ENCODE peak calls at places on chromosomes 3 and 15, in seven cellular contexts. Z, H, L, J, K, S and E are unnamed samples. For H3K4me1 and H3K9me3, the result is how much of the 10 kb centered on the place peaks cover.

GRCh38 chr3:14532691-14533456 is 7.3 kb downstream of the GRIP2 start:
- DNase-seq in Z (peak), H (no peak), L (no peak), J (peak), K (no peak), S (peak), E (peak)

GRCh38 chr3:39013289-39013688 is 38.5 kb downstream of the SCN11A start:
- DNase-seq in Z (peak), H (peak), L (no peak), J (no peak), K (no peak), S (no peak), E (peak)

GRCh38 chr3:114011059-114011797 is 45.1 kb downstream of the CCDC191 start:
- DNase-seq in Z (no peak), H (no peak), L (no peak), J (no peak), K (no peak), S (no peak), E (no peak)

GRCh38 chr15:56045068-56045748 is 51.8 kb upstream of the NEDD4 start:
- DNase-seq in Z (no peak), H (no peak), L (no peak), J (no peak), K (no peak), S (no peak), E (no peak)

GRCh38 chr3:123818921-123819429 is 65.2 kb downstream of the MYLK start:
- DNase-seq in Z (no peak), H (peak), L (no peak), J (no peak), K (peak), S (no peak), E (no peak)

GRCh38 chr3:37668831-37669610 is 192.7 kb upstream of the CTDSPL start:
- DNase-seq in Z (no peak), H (no peak), L (peak), J (peak), K (no peak), S (peak), E (no peak)

GRCh38 chr3:162391301-162391700 is 894.7 kb downstream of the OTOL1 start:
- DNase-seq in Z (no peak), H (peak), L (no peak), J (no peak), K (peak), S (no peak), E (no peak)

GRCh38 chr3:178060406-178060805 is 475.8 kb upstream of the KCNMB2 start:
- DNase-seq in Z (no peak), H (peak), L (no peak), J (no peak), K (peak), S (no peak), E (no peak)

GRCh38 chr3:58063424-58063823 is 55.2 kb downstream of the FLNB start:
- DNase-seq in Z (no peak), H (peak), L (no peak), J (no peak), K (peak), S (peak), E (no peak)

GRCh38 chr15:71705151-71705550 is 105.2 kb upstream of the NR2E3 start:
- DNase-seq in Z (peak), H (peak), L (no peak), J (no peak), K (peak), S (no peak), E (no peak)

GRCh38 chr3:38653685-38654537 is 4.4 kb upstream of the SCN5A start:
- DNase-seq in Z (no peak), H (no peak), L (no peak), J (no peak), K (no peak), S (no peak), E (no peak)

GRCh38 chr15:98653686-98654085 is 5.3 kb downstream of the IGF1R start:
- DNase-seq in Z (no peak), H (no peak), L (no peak), J (no peak), K (no peak), S (no peak), E (no peak)

GRCh38 chr3:186798239-186798638 is 8.0 kb downstream of the RFC4 start:
- DNase-seq in Z (no peak), H (no peak), L (no peak), J (no peak), K (no peak), S (no peak), E (no peak)

GRCh38 chr3:27596334-27596841 is 112.2 kb upstream of the SLC4A7 start:
- DNase-seq in Z (no peak), H (peak), L (peak), J (no peak), K (peak), S (no peak), E (no peak)

GRCh38 chr3:8712045-8712870 is 21.3 kb upstream of the CAV3 start:
- DNase-seq in Z (no peak), H (peak), L (no peak), J (no peak), K (peak), S (no peak), E (no peak)

GRCh38 chr15:67093146-67093874 is 27.9 kb downstream of the SMAD3 start:
- DNase-seq in Z (no peak), H (no peak), L (no peak), J (no peak), K (no peak), S (no peak), E (no peak)

GRCh38 chr3:33883538-33884203 is 85.2 kb downstream of the PDCD6IP start:
- DNase-seq in Z (no peak), H (peak), L (no peak), J (no peak), K (peak), S (no peak), E (no peak)

GRCh38 chr3:123791898-123792297 is 92.2 kb downstream of the MYLK start:
- DNase-seq in Z (no peak), H (peak), L (no peak), J (no peak), K (peak), S (no peak), E (no peak)

GRCh38 chr15:65994832-65995231 is 125.5 kb downstream of the RAB11A start:
- DNase-seq in Z (no peak), H (no peak), L (no peak), J (no peak), K (no peak), S (no peak), E (no peak)

GRCh38 chr15:86863226-86863915 is 783.7 kb downstream of the AGBL1 start:
- DNase-seq in Z (no peak), H (no peak), L (no peak), J (no peak), K (peak), S (no peak), E (no peak)

GRCh38 chr15:41233367-41233771 is 2.3 kb downstream of the CHP1 start:
- DNase-seq in Z (no peak), H (peak), L (no peak), J (no peak), K (peak), S (no peak), E (no peak)

GRCh38 chr15:44328135-44328534 is 39.6 kb downstream of the GOLM2 start:
- DNase-seq in Z (no peak), H (no peak), L (no peak), J (no peak), K (no peak), S (no peak), E (no peak)

GRCh38 chr3:87350367-87351199 is 74.2 kb upstream of the POU1F1 start:
- DNase-seq in Z (no peak), H (peak), L (no peak), J (no peak), K (peak), S (peak), E (peak)

GRCh38 chr3:9623148-9623547 is 26.2 kb upstream of the MTMR14 start:
- DNase-seq in Z (no peak), H (peak), L (no peak), J (no peak), K (peak), S (no peak), E (no peak)

GRCh38 chr3:42847731-42848130 is 27.9 kb downstream of the CYP8B1 start:
- DNase-seq in Z (peak), H (no peak), L (peak), J (no peak), K (no peak), S (no peak), E (no peak)

GRCh38 chr3:134325722-134326121 is 48.5 kb downstream of the AMOTL2 start:
- DNase-seq in Z (peak), H (no peak), L (peak), J (no peak), K (no peak), S (peak), E (no peak)
- H3K4me1 ChIP-seq in Z (under half), H (under half), L (under half), J (under half), K (under half), S (under half), E (under half)

GRCh38 chr3:52722491-52722890 is 16.6 kb downstream of the SPCS1 start:
- DNase-seq in Z (no peak), H (no peak), L (no peak), J (no peak), K (no peak), S (no peak), E (no peak)
- H3K9me3 ChIP-seq in Z (under half), H (under half), L (under half), J (under half), K (under half), S (under half), E (under half)

GRCh38 chr15:101022306-101022705 is 103.1 kb downstream of the LRRK1 start:
- DNase-seq in Z (peak), H (no peak), L (no peak), J (no peak), K (no peak), S (no peak), E (no peak)
- H3K4me1 ChIP-seq in Z (under half), H (under half), L (under half), J (under half), K (under half), S (under half), E (under half)

DNA sequence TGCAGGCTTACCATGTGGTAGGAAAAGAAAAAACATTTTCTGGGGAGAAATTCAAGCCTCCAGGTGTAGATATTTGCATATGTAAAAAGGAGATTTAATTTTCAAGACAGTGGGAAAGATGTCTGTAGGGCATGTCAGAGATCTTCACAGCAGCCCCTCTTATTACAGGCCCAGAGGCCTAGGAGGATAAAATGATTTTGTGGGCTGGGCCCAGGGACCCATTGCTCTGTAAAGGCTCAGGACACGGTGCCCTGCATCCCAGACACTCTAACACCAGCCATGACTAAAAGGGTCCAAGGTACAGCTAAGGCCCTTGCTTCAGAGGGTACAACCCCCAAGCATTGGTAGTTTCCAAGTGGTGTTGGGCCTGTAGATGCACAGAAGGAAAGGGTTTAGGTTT is 680.1 kb downstream of the IGSF11 start:
- DNase-seq in Z (no peak), H (no peak), L (no peak), J (no peak), K (no peak), S (no peak), E (no peak)
- H3K9me3 ChIP-seq in Z (under half), H (under half), L (under half), J (half or more), K (under half), S (under half), E (under half)

GRCh38 chr3:188370081-188370830 is 216.3 kb downstream of the LPP start:
- DNase-seq in Z (no peak), H (no peak), L (no peak), J (no peak), K (no peak), S (no peak), E (no peak)
- H3K4me1 ChIP-seq in Z (under half), H (under half), L (under half), J (under half), K (under half), S (under half), E (under half)

DNA sequence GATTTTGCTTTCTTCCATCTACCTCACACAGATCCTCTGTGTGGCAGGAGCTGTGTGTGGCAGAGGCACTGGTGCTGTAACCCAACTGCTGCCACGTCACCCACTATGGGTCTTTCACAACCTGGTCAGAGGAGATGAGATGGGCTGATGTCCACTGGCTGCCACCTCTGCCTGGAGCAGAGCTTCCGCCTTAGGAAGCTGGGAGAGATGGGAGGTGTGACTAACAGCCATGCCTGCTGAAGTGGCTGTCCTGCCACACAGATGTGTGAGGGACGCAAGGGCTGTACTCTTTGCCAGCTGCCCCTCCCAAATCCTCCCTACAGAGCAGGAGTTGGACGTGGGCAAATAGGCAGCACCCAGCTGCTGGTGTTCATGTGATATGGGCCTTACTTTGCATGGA is 329.5 kb downstream of the GABRB3 start:
- DNase-seq in Z (no peak), H (no peak), L (no peak), J (peak), K (no peak), S (no peak), E (no peak)
- H3K9me3 ChIP-seq in Z (under half), H (under half), L (under half), J (under half), K (under half), S (under half), E (under half)